ENCODE peak calls at places on chromosome 2, in five cellular contexts. M is GM10248, V is brain microvascular endothelial cell, T is transverse colon, N is AG09319. Z is an unnamed sample.

GRCh38 chr2:174878537-174879147 is 114.4 kb upstream of the CHRNA1 start:
- DNase-seq in M (no peak), V (peak), T (no peak), N (no peak), Z (peak)

GRCh38 chr2:171598713-171599319 is 76.5 kb downstream of the CYBRD1 start:
- DNase-seq in V (peak), N (peak), T (peak), M (peak), Z (peak)

GRCh38 chr2:110852541-110853263 is 120.3 kb downstream of the ACOXL start:
- DNase-seq in V (no peak), M (no peak), N (no peak), T (no peak), Z (no peak)

GRCh38 chr2:138787053-138787666 is 7.0 kb upstream of the NXPH2 start:
- DNase-seq in V (peak), M (no peak), N (peak), T (no peak), Z (peak)

GRCh38 chr2:237687666-237688065 is 60.3 kb downstream of the LRRFIP1 start:
- DNase-seq in N (peak), M (peak), T (peak), V (peak), Z (peak)

GRCh38 chr2:233267516-233268245 is 16.2 kb downstream of the ATG16L1 start:
- DNase-seq in V (no peak), M (peak), N (no peak), T (peak), Z (no peak)

GRCh38 chr2:17615152-17615551 is 74.7 kb downstream of the VSNL1 start:
- DNase-seq in N (no peak), V (no peak), M (no peak), T (no peak), Z (no peak)

GRCh38 chr2:25894135-25894830 is 16.0 kb upstream of the ASXL2 start:
- DNase-seq in T (peak), V (peak), M (no peak), N (no peak), Z (peak)

GRCh38 chr2:120531863-120532600 is 186.1 kb downstream of the INHBB start:
- DNase-seq in M (no peak), V (no peak), N (no peak), T (no peak), Z (no peak)

GRCh38 chr2:162063281-162063680 is 10.7 kb downstream of the DPP4 start:
- DNase-seq in M (no peak), V (no peak), T (no peak), N (no peak), Z (no peak)

GRCh38 chr2:23680951-23681350 is 246.0 kb downstream of the ATAD2B start:
- DNase-seq in M (no peak), V (no peak), T (no peak), N (no peak), Z (no peak)

GRCh38 chr2:140567734-140568133 is 1563.1 kb downstream of the LRP1B start:
- DNase-seq in T (no peak), V (peak), N (no peak), M (no peak), Z (no peak)

GRCh38 chr2:10132043-10132575 is 9.6 kb downstream of the RRM2 start:
- DNase-seq in N (no peak), T (no peak), M (no peak), V (no peak), Z (no peak)

GRCh38 chr2:234954551-234954992 is 2.8 kb downstream of the SH3BP4 start:
- DNase-seq in N (no peak), M (no peak), T (no peak), V (no peak), Z (no peak)

GRCh38 chr2:2743164-2743571 is 412.1 kb upstream of the MYT1L start:
- DNase-seq in M (no peak), V (peak), N (no peak), T (no peak), Z (no peak)

GRCh38 chr2:760001-760400 is 82.8 kb upstream of the TMEM18 start:
- DNase-seq in N (no peak), V (no peak), M (no peak), T (no peak), Z (no peak)

GRCh38 chr2:196233808-196234501 is 62.6 kb upstream of the STK17B start:
- DNase-seq in V (no peak), M (no peak), T (no peak), N (no peak), Z (no peak)

GRCh38 chr2:40658917-40659316 is 207.0 kb upstream of the SLC8A1 start:
- DNase-seq in V (peak), M (no peak), N (no peak), T (no peak), Z (no peak)

GRCh38 chr2:136801628-136802027 is 36.3 kb downstream of the THSD7B start:
- DNase-seq in V (no peak), M (no peak), T (no peak), N (no peak), Z (no peak)

GRCh38 chr2:238811765-238812164 is 36.1 kb upstream of the TWIST2 start:
- DNase-seq in T (no peak), M (no peak), N (no peak), V (no peak), Z (peak)

GRCh38 chr2:119264781-119265692 is 41.4 kb downstream of the STEAP3 start:
- DNase-seq in V (peak), M (peak), T (peak), N (no peak), Z (no peak)

DNA sequence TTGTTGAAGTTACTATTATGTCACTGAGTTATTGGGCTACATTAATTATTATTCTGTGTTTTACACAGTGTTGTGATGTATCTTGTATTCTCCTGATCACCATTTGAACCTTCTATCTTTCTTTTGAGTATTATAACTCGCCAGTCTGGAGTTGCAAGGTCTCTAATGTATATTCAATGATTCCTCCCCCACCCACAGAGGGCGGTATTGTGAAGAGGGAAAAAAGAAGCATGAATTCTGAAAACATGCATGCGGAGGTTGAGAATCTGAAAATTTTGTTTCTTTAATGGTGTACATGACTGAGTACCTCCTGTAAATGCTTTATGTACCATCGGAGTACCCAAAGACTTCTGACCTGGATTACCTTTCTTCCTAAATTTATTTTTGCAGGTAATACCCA is 266.6 kb downstream of the NR4A2 start:
- DNase-seq in M (no peak), N (no peak), V (no peak), T (no peak), Z (no peak)
- TF ChIP-seq CTCF in M (peak), N (no peak), V (no peak), T (peak), Z (no peak)

DNA sequence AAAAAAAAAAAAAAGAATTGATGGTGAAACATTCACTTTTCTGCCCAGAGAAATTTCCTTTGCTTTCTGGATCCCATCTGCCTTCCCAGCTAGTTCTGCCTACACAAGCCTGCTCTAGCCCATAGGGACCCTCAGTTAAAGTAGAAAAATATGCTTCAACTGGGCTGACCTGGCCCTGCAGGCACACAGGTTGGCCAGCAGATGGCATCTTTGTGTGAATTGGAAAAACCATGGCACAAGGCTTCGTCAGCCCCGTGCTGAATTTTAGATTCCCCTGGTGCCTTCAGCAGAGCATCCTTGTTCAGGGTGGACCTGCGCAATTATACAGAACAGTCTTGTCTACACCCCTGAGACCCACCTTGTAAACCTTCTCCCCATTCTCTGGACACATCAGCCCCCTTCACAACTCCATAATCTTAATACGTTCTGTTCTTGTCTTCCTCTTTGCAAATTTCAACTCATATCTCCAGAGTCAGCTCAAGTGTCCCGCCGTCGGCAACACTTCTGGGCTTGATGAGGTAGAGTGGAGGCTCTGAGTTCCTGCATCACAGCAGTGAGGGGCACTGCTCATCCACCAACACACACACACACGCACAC is 114.5 kb downstream of the INSIG2 start:
- DNase-seq in M (peak), N (no peak), V (peak), T (peak), Z (no peak)
- TF ChIP-seq CTCF in M (peak), N (peak), V (peak), T (peak), Z (peak)

DNA sequence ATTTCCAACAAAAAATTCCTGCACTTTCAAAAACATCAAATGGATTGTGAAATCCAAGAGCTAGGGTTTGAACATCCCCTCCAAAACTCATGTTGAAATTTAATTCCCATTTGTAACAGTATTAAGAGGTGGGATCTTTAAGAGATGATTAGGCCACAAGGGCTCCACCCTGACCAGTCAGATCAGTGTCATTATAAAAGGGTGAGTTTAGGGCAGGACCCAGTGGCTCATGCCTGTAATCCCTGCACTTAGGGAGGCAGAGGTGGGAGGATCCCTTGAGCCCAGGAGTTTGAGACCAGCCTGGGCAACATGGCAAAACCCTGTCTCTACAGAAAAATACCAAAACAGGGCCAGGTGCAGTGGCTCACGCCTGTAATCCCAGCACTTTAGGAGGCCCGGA is 8.9 kb downstream of the GTF3C2 start:
- DNase-seq in T (no peak), M (no peak), N (no peak), V (no peak), Z (no peak)
- TF ChIP-seq CTCF in T (no peak), M (no peak), N (no peak), V (no peak), Z (no peak)

GRCh38 chr2:203782262-203782976 is 76.0 kb downstream of the CD28 start:
- DNase-seq in M (peak), T (peak), V (peak), N (no peak), Z (peak)
- TF ChIP-seq CTCF in M (peak), T (peak), V (peak), N (peak), Z (peak)

GRCh38 chr2:98486374-98486981 is 41.8 kb downstream of the INPP4A start:
- DNase-seq in T (peak), V (no peak), M (no peak), N (no peak), Z (no peak)

GRCh38 chr2:98487101-98487805 is 42.6 kb downstream of the INPP4A start:
- DNase-seq in V (no peak), N (no peak), T (no peak), M (no peak), Z (no peak)

GRCh38 chr2:98487806-98488189 is 43.1 kb downstream of the INPP4A start:
- DNase-seq in V (peak), N (no peak), T (peak), M (peak), Z (no peak)

GRCh38 chr2:98489971-98490962 is 45.6 kb downstream of the INPP4A start:
- DNase-seq in T (no peak), M (no peak), V (no peak), N (no peak), Z (no peak)

DNA sequence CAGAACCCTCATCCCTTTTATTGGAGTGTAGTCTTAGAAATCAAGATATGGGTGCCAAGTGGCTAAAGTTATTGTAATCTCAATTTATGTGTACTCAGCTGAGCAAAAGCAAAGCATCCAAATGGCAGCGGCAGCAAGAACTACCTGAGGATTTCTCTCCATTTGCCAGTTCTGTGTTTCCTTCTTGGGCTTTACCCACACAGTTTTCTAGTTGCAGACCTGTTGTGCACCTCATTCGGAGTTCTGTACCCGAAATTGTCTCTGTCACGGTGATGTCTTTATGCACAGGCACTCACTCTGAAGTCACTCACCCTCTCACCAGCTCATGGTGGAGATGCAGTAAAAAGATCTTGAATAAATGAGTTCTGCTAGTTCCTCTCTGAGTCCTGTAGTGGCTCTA is 43.6 kb downstream of the INPP4A start:
- DNase-seq in M (no peak), T (no peak), V (no peak), N (no peak), Z (no peak)
- TF ChIP-seq CTCF in M (no peak), T (no peak), V (no peak), N (no peak), Z (no peak)

DNA sequence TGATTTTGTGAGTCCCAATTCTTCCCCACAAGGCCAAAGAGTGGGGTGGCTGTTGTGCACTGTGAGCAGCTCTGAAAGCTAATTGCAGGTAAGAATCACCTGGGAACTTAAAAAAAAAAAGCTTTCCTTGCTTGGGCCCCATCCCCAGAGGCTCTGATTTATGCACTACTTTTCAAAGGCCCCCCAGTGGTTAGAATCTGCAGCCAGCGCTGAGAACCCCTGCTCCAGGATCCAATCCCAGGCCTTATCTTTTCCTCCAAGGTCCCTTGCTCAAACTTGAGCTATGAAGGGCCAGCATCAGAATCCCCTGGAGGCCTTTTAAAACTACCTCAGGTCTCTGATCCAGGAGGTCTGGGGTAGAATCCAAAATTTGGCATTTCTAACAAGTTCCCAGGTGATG is 156.8 kb downstream of the UXS1 start:
- DNase-seq in N (no peak), M (no peak), V (no peak), T (no peak), Z (no peak)
- TF ChIP-seq CTCF in N (no peak), M (no peak), V (peak), T (no peak), Z (no peak)

DNA sequence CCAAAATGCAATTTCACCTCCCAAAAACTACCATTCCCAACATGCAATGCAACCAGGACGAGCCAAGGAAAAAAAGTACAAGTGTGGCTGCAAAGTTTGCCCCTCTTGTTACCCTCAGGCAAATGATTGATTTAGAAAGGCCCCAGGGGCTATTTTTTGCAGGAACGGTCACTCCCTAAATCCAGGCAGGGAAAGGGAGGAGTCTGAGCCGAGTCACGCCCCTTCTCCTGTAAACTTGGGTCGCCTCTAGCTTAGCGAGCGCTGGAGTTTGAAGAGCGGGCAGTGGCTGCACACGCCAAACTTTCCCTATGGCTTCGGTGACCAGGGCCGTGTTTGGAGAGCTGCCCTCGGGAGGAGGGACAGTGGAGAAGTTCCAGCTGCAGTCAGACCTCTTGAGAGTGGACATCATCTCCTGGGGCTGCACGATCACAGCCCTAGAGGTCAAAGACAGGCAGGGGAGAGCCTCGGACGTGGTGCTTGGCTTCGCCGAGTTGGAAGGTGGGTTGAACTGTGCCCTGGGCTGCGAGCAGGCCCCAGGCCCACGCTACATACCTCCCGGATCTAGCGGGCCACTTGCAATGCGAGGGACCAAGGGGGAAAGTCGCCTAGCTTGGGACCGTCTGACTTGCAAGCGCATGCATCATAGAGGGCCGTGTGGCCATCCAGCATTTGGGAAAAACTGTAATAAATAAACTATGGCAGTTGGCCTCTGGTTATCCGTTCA is at the start of gene GALM:
- DNase-seq in T (peak), N (peak), M (peak), V (peak), Z (peak)
- TF ChIP-seq CTCF in T (no peak), N (no peak), M (no peak), V (no peak), Z (no peak)

DNA sequence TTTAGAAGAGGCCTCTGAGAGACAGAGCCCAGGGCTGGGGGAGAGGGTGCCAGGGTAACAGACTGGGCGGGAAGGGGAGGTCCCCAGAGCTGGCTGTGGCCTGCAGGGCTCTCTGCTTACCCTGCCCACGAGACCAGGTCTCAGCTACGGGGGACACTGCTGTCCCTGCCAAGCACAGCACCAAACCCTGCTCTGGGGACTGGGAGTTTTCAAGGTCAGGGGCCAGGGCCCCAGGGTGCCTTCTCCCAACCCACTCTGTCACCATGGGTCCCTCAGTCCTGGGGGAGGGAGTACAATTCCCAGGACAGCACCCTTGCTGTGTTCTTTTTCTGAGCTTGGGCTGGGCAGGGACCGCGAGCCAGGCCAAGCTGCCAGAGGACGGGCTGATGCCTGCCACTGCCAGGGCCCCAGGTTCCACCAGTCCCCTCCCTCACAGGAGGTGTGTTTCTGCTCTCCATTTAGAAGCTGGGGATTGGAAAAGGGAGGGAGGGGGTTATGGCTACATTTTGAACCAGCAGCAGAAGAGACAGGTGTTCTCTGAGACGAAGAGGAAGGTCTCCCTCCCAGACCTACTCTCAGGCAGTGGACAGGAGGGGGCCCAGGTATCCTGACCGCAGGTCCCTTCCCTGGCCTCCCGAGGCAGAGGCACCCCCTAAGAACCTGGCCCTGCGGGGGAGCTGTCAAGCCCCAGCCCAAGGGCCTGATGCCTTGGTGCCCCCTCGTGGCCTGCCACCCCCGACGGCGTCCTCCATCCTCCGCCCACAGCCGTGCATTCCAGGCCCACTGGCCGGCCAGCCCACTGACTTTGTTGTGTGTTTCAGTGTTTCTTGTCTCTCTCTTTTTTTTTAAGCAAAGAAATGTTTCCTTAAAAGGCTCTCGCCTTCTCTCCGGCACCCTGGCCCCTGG is 80.4 kb downstream of the TNS1 start:
- DNase-seq in M (no peak), N (no peak), V (no peak), T (no peak), Z (no peak)
- TF ChIP-seq CTCF in M (no peak), N (peak), V (peak), T (no peak), Z (no peak)

DNA sequence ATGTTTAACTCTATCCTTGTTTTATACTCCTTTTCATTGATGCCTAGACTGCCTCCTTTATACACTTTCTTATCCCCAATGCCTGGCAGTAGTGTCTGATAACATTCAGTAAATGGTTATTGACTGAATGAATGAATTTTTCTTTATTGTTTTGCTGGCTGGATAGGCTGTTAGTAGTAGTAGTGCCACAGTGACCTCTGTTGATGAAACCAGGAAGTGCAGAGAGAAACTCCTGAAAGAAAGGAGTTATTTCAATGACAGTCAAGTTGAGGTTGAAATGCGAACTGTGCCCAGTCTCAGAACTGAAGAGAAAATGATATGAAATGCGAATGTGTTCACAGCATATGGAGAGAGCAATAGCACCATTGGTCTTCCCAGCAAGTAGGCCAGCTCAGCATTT is 26.8 kb upstream of the SLC9A2 start:
- DNase-seq in N (no peak), M (no peak), V (peak), T (peak), Z (no peak)
- TF ChIP-seq CTCF in N (peak), M (peak), V (peak), T (peak), Z (peak)

Z was measured in HFF-Myc.